ENCODE peak calls at places on chromosomes 11 and 22, in eight cellular contexts. R is stomach; J is left ventricle myocardium inferior; A is heart right ventricle; M is fibroblast of lung; E is CD8-positive, alpha-beta T cell; F is transverse colon; Z is pancreas. T is an unnamed sample.

GRCh38 chr11:9625728-9626127 is 38.1 kb upstream of the SWAP70 start:
- DNase-seq in R (no peak), J (no peak), A (no peak), M (no peak), E (no peak), F (no peak), Z (no peak), T (no peak)

GRCh38 chr11:114171257-114172054 is 111.9 kb downstream of the ZBTB16 start:
- DNase-seq in R (peak; percentile 77), J (peak; percentile 96), A (peak; percentile 93), M (peak; percentile 87), E (no peak), F (peak; percentile 79), Z (peak; percentile 96), T (no peak)

GRCh38 chr11:4881860-4882500 is at the start of gene OR51T1:
- DNase-seq in R (no peak), J (no peak), A (no peak), M (peak; percentile 8), E (no peak), F (no peak), Z (no peak), T (no peak)

GRCh38 chr11:2778630-2779498 is 79.1 kb upstream of the KCNQ1OT1 start:
- DNase-seq in R (peak; percentile 93), J (peak; percentile 78), A (peak; percentile 85), M (peak; percentile 81), E (peak; percentile 45), F (peak; percentile 86), Z (peak; percentile 94), T (no peak)

GRCh38 chr22:30867746-30868662 is 100.6 kb downstream of the MORC2 start:
- DNase-seq in R (no peak), J (no peak), A (peak; percentile 2), M (no peak), E (no peak), F (peak; percentile 3), Z (no peak), T (no peak)

GRCh38 chr22:44448271-44448780 is 49.7 kb downstream of the RTL6 start:
- DNase-seq in R (peak; percentile 72), J (peak; percentile 76), A (peak; percentile 70), M (peak; percentile 90), E (no peak), F (peak; percentile 48), Z (no peak), T (no peak)

GRCh38 chr11:8261316-8261715 is 2.4 kb downstream of the LMO1 start:
- DNase-seq in R (peak; percentile 17), J (no peak), A (no peak), M (no peak), E (no peak), F (no peak), Z (no peak), T (no peak)

GRCh38 chr11:10934293-10934850 is 76.5 kb upstream of the ZBED5 start:
- DNase-seq in R (no peak), J (no peak), A (no peak), M (no peak), E (no peak), F (peak; percentile 46), Z (no peak), T (no peak)

GRCh38 chr22:35394810-35395563 is 5.0 kb upstream of the MCM5 start:
- DNase-seq in R (no peak), J (no peak), A (no peak), M (no peak), E (no peak), F (no peak), Z (no peak), T (no peak)

GRCh38 chr11:65452806-65453490 is 30.4 kb downstream of the NEAT1 start:
- DNase-seq in R (no peak), J (no peak), A (no peak), M (peak; percentile 87), E (no peak), F (no peak), Z (no peak), T (no peak)

GRCh38 chr11:59708537-59708936 is 5.1 kb downstream of the OR10V1 start:
- DNase-seq in R (no peak), J (no peak), A (no peak), M (no peak), E (no peak), F (no peak), Z (no peak), T (no peak)

GRCh38 chr11:59716051-59716450 is 2.4 kb upstream of the OR10V1 start:
- DNase-seq in R (no peak), J (no peak), A (no peak), M (no peak), E (no peak), F (no peak), Z (no peak), T (no peak)

GRCh38 chr11:59710136-59710847 is 3.4 kb downstream of the OR10V1 start:
- DNase-seq in R (no peak), J (no peak), A (no peak), M (no peak), E (no peak), F (no peak), Z (no peak), T (no peak)

GRCh38 chr11:59719556-59719955 is 5.9 kb upstream of the OR10V1 start:
- DNase-seq in R (no peak), J (no peak), A (no peak), M (no peak), E (no peak), F (no peak), Z (no peak), T (no peak)

GRCh38 chr11:59713745-59714144 is at the start of gene OR10V1:
- DNase-seq in R (no peak), J (no peak), A (no peak), M (no peak), E (no peak), F (no peak), Z (no peak), T (no peak)
- TF ChIP-seq CTCF in R (no peak), J (no peak), A (no peak), M (no peak), E (no peak), F (no peak), Z (no peak), T (no peak)

GRCh38 chr22:27022256-27022655 is 364.9 kb downstream of the MIAT start:
- DNase-seq in R (no peak), J (no peak), A (no peak), M (no peak), E (no peak), F (no peak), Z (no peak), T (no peak)
- H3K9me3 ChIP-seq in R (no peaks in the 10 kb centered on the region), J (no peaks in the 10 kb centered on the region), A (no peaks in the 10 kb centered on the region), M (no peaks in the 10 kb centered on the region), E (no peaks in the 10 kb centered on the region), F (no peaks in the 10 kb centered on the region), Z (no peaks in the 10 kb centered on the region), T (no peaks in the 10 kb centered on the region)

GRCh38 chr11:121654506-121655480 is 202.0 kb upstream of the SORL1-AS1 start:
- DNase-seq in R (no peak), J (no peak), A (no peak), M (no peak), E (no peak), F (no peak), Z (no peak), T (no peak)

GRCh38 chr11:121651267-121651625 is 198.5 kb upstream of the SORL1-AS1 start:
- DNase-seq in R (no peak), J (no peak), A (no peak), M (no peak), E (no peak), F (no peak), Z (no peak), T (no peak)

GRCh38 chr11:121655481-121656332 is 202.9 kb upstream of the SORL1-AS1 start:
- DNase-seq in R (peak; percentile 82), J (peak; percentile 88), A (peak; percentile 88), M (peak; percentile 98), E (peak; percentile 76), F (peak; percentile 81), Z (peak; percentile 81), T (peak; percentile 59)

GRCh38 chr11:121650520-121651266 is 197.9 kb upstream of the SORL1-AS1 start:
- DNase-seq in R (no peak), J (no peak), A (no peak), M (no peak), E (no peak), F (no peak), Z (no peak), T (no peak)

DNA sequence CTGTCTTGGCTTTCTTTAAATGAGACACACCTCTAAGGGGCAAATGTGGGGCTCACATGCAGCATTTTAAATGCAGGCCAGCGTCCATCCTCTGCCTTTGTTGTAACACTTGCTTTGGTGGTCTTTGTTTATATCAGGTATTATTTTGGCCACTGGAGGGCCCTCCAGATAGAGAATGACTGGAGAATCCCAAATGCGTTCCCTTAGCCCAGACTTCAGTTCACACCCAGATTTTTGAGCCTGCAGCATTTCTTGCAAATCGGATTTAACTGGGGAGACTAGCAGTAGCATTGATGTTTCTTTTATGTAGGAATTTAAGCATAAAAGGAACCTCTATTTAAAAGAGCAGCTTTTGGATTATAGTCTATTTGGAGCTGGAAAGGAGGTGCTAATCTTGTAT is 200.2 kb upstream of the SORL1-AS1 start:
- DNase-seq in R (no peak), J (no peak), A (no peak), M (no peak), E (no peak), F (no peak), Z (no peak), T (no peak)
- TF ChIP-seq CTCF in R (no peak), J (peak; percentile 46), A (peak; percentile 43), M (no peak), E (no peak), F (no peak), Z (no peak), T (no peak)

GRCh38 chr11:134470238-134470637 is 58.2 kb upstream of the B3GAT1 start:
- DNase-seq in R (no peak), J (no peak), A (no peak), M (no peak), E (no peak), F (no peak), Z (no peak), T (no peak)
- H3K9me3 ChIP-seq in R (no peaks in the 10 kb centered on the region), J (no peaks in the 10 kb centered on the region), A (no peaks in the 10 kb centered on the region), M (no peaks in the 10 kb centered on the region), E (no peaks in the 10 kb centered on the region), F (no peaks in the 10 kb centered on the region), Z (no peaks in the 10 kb centered on the region), T (no peaks in the 10 kb centered on the region)

DNA sequence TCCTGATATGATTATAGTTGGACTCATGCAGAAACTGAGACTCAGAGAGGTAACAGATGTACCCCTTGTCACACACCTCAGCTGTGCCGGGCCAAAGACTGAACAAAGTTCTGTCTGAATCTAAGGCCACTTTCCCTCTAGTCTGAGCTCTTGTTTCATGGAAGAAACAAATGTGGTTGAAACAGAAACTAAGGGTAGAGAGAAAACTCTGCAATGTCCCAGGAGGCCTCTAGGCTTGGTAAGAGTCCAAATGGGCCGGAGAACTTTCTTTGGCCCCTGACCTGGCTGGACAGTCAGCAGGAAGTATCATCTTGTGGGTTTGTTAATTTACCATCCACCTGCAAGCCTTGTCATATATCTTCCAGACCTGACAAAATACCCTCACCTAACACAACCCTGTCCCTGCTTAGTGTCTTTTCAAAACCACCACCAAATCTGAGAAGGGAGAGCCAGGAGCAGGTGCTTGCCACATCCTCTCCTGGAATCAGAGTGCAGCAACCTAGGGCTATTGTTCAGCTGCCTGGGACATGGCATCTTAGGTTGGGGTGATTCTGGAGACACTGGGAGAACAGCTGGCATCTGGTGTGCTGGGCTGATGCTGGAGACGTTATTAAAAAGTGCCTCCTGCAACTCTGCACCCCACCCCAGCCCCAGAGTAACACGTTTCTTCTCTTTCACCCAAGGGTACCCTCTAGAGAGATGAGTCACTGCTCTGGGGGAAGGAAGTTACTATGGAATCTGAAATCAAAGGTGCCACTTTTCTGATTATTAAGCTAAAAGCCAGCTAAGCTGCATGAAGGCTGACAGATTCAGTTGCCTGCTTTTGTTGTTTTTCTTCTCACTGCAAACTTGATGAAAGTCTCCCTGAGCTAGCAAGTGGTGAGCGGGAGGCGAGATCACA is 126.3 kb upstream of the TIMP3 start:
- DNase-seq in R (no peak), J (peak; percentile 36), A (no peak), M (no peak), E (no peak), F (no peak), Z (no peak), T (no peak)
- TF ChIP-seq CTCF in R (no peak), J (peak; percentile 41), A (no peak), M (peak; percentile 24), E (no peak), F (no peak), Z (no peak), T (no peak)